ENCODE peak calls at places on chromosomes 13 and 19, in eight cellular contexts. One of them, this sample, is unnamed.

GRCh38 chr19:50333737-50334617 is 4.8 kb upstream of the KCNC3 start:
- DNase-seq in activated T-helper 2 cell treated with anti-CD3 and anti-CD28 coated beads, Interferon-gamma antibody, Interleukin-2, Interleukin-4, amounts not matched to agents 10 μg/mL and 5 μg/mL and 100 μg/mL, durations not matched to agents 14 hours and 24 hours and 36 hours: peak
- DNase-seq in HEK293T: peak
- DNase-seq in pons: no peak
- DNase-seq in uterus: peak
- DNase-seq in substantia nigra: peak
- DNase-seq in osteocyte: peak
- DNase-seq in stimulated activated CD8-positive, alpha-beta memory T cell treated with anti-CD3 and anti-CD28 coated beads, Interleukin-4, amount 100 ng/mL, for 1 hour: peak
- DNase-seq in this sample: peak

GRCh38 chr19:33905937-33906577 is 109.4 kb downstream of the KCTD15 start:
- DNase-seq in activated T-helper 2 cell treated with anti-CD3 and anti-CD28 coated beads, Interferon-gamma antibody, Interleukin-2, Interleukin-4, amounts not matched to agents 10 μg/mL and 5 μg/mL and 100 μg/mL, durations not matched to agents 14 hours and 24 hours and 36 hours: no peak
- DNase-seq in HEK293T: no peak
- DNase-seq in pons: no peak
- DNase-seq in uterus: peak
- DNase-seq in substantia nigra: peak
- DNase-seq in osteocyte: no peak
- DNase-seq in stimulated activated CD8-positive, alpha-beta memory T cell treated with anti-CD3 and anti-CD28 coated beads, Interleukin-4, amount 100 ng/mL, for 1 hour: no peak
- DNase-seq in this sample: no peak

GRCh38 chr19:41225238-41226052 is 6.4 kb downstream of the AXL start:
- DNase-seq in activated T-helper 2 cell treated with anti-CD3 and anti-CD28 coated beads, Interferon-gamma antibody, Interleukin-2, Interleukin-4, amounts not matched to agents 10 μg/mL and 5 μg/mL and 100 μg/mL, durations not matched to agents 14 hours and 24 hours and 36 hours: no peak
- DNase-seq in HEK293T: no peak
- DNase-seq in pons: no peak
- DNase-seq in uterus: peak
- DNase-seq in substantia nigra: no peak
- DNase-seq in osteocyte: no peak
- DNase-seq in stimulated activated CD8-positive, alpha-beta memory T cell treated with anti-CD3 and anti-CD28 coated beads, Interleukin-4, amount 100 ng/mL, for 1 hour: no peak
- DNase-seq in this sample: peak

GRCh38 chr13:98966019-98966418 is 11.8 kb downstream of the DOCK9 start:
- DNase-seq in activated T-helper 2 cell treated with anti-CD3 and anti-CD28 coated beads, Interferon-gamma antibody, Interleukin-2, Interleukin-4, amounts not matched to agents 10 μg/mL and 5 μg/mL and 100 μg/mL, durations not matched to agents 14 hours and 24 hours and 36 hours: no peak
- DNase-seq in HEK293T: no peak
- DNase-seq in pons: peak
- DNase-seq in uterus: no peak
- DNase-seq in substantia nigra: no peak
- DNase-seq in osteocyte: no peak
- DNase-seq in stimulated activated CD8-positive, alpha-beta memory T cell treated with anti-CD3 and anti-CD28 coated beads, Interleukin-4, amount 100 ng/mL, for 1 hour: no peak
- DNase-seq in this sample: no peak

GRCh38 chr19:56839665-56840451 is 668 bp downstream of the PEG3 start:
- DNase-seq in activated T-helper 2 cell treated with anti-CD3 and anti-CD28 coated beads, Interferon-gamma antibody, Interleukin-2, Interleukin-4, amounts not matched to agents 10 μg/mL and 5 μg/mL and 100 μg/mL, durations not matched to agents 14 hours and 24 hours and 36 hours: no peak
- DNase-seq in HEK293T: no peak
- DNase-seq in pons: no peak
- DNase-seq in uterus: peak
- DNase-seq in substantia nigra: peak
- DNase-seq in osteocyte: no peak
- DNase-seq in stimulated activated CD8-positive, alpha-beta memory T cell treated with anti-CD3 and anti-CD28 coated beads, Interleukin-4, amount 100 ng/mL, for 1 hour: no peak
- DNase-seq in this sample: no peak

GRCh38 chr13:60019119-60019993 is 144.4 kb downstream of the DIAPH3 start:
- DNase-seq in activated T-helper 2 cell treated with anti-CD3 and anti-CD28 coated beads, Interferon-gamma antibody, Interleukin-2, Interleukin-4, amounts not matched to agents 10 μg/mL and 5 μg/mL and 100 μg/mL, durations not matched to agents 14 hours and 24 hours and 36 hours: no peak
- DNase-seq in HEK293T: no peak
- DNase-seq in pons: peak
- DNase-seq in uterus: no peak
- DNase-seq in substantia nigra: no peak
- DNase-seq in osteocyte: no peak
- DNase-seq in stimulated activated CD8-positive, alpha-beta memory T cell treated with anti-CD3 and anti-CD28 coated beads, Interleukin-4, amount 100 ng/mL, for 1 hour: no peak
- DNase-seq in this sample: no peak

GRCh38 chr13:102394158-102395053 is 7.4 kb downstream of the FGF14 start:
- DNase-seq in activated T-helper 2 cell treated with anti-CD3 and anti-CD28 coated beads, Interferon-gamma antibody, Interleukin-2, Interleukin-4, amounts not matched to agents 10 μg/mL and 5 μg/mL and 100 μg/mL, durations not matched to agents 14 hours and 24 hours and 36 hours: peak
- DNase-seq in HEK293T: peak
- DNase-seq in pons: peak
- DNase-seq in uterus: peak
- DNase-seq in substantia nigra: peak
- DNase-seq in osteocyte: peak
- DNase-seq in stimulated activated CD8-positive, alpha-beta memory T cell treated with anti-CD3 and anti-CD28 coated beads, Interleukin-4, amount 100 ng/mL, for 1 hour: peak
- DNase-seq in this sample: peak

GRCh38 chr13:108070925-108071324 is 144.4 kb downstream of the LIG4 start:
- DNase-seq in activated T-helper 2 cell treated with anti-CD3 and anti-CD28 coated beads, Interferon-gamma antibody, Interleukin-2, Interleukin-4, amounts not matched to agents 10 μg/mL and 5 μg/mL and 100 μg/mL, durations not matched to agents 14 hours and 24 hours and 36 hours: no peak
- DNase-seq in HEK293T: no peak
- DNase-seq in pons: no peak
- DNase-seq in uterus: no peak
- DNase-seq in substantia nigra: no peak
- DNase-seq in osteocyte: no peak
- DNase-seq in stimulated activated CD8-positive, alpha-beta memory T cell treated with anti-CD3 and anti-CD28 coated beads, Interleukin-4, amount 100 ng/mL, for 1 hour: no peak
- DNase-seq in this sample: no peak

GRCh38 chr13:39385621-39386231 is 217.3 kb downstream of the LHFPL6 start:
- DNase-seq in activated T-helper 2 cell treated with anti-CD3 and anti-CD28 coated beads, Interferon-gamma antibody, Interleukin-2, Interleukin-4, amounts not matched to agents 10 μg/mL and 5 μg/mL and 100 μg/mL, durations not matched to agents 14 hours and 24 hours and 36 hours: no peak
- DNase-seq in HEK293T: peak
- DNase-seq in pons: peak
- DNase-seq in uterus: no peak
- DNase-seq in substantia nigra: no peak
- DNase-seq in osteocyte: no peak
- DNase-seq in stimulated activated CD8-positive, alpha-beta memory T cell treated with anti-CD3 and anti-CD28 coated beads, Interleukin-4, amount 100 ng/mL, for 1 hour: no peak
- DNase-seq in this sample: no peak

GRCh38 chr13:41502676-41503075 is 45.3 kb downstream of the RGCC start:
- DNase-seq in activated T-helper 2 cell treated with anti-CD3 and anti-CD28 coated beads, Interferon-gamma antibody, Interleukin-2, Interleukin-4, amounts not matched to agents 10 μg/mL and 5 μg/mL and 100 μg/mL, durations not matched to agents 14 hours and 24 hours and 36 hours: no peak
- DNase-seq in HEK293T: no peak
- DNase-seq in pons: no peak
- DNase-seq in uterus: no peak
- DNase-seq in substantia nigra: no peak
- DNase-seq in osteocyte: peak
- DNase-seq in stimulated activated CD8-positive, alpha-beta memory T cell treated with anti-CD3 and anti-CD28 coated beads, Interleukin-4, amount 100 ng/mL, for 1 hour: no peak
- DNase-seq in this sample: no peak

GRCh38 chr19:4414800-4415251 is 12.4 kb downstream of the CHAF1A start:
- DNase-seq in activated T-helper 2 cell treated with anti-CD3 and anti-CD28 coated beads, Interferon-gamma antibody, Interleukin-2, Interleukin-4, amounts not matched to agents 10 μg/mL and 5 μg/mL and 100 μg/mL, durations not matched to agents 14 hours and 24 hours and 36 hours: no peak
- DNase-seq in HEK293T: peak
- DNase-seq in pons: no peak
- DNase-seq in uterus: no peak
- DNase-seq in substantia nigra: no peak
- DNase-seq in osteocyte: no peak
- DNase-seq in stimulated activated CD8-positive, alpha-beta memory T cell treated with anti-CD3 and anti-CD28 coated beads, Interleukin-4, amount 100 ng/mL, for 1 hour: no peak
- DNase-seq in this sample: no peak